ENCODE peak calls at places on chromosomes 4 and X, in eight cellular contexts. T is CD8-positive, alpha-beta memory T cell; L is HAP-1; Q is ovary; C is GM06990; G is GM23248; P is PC-9; H is uterus. U is an unnamed sample.

GRCh38 chr4:155809835-155810234 is 51.0 kb downstream of the GUCY1B1 start:
- DNase-seq in T (no peak), L (peak; percentile 87), Q (no peak), C (peak; percentile 67), G (peak; percentile 87), P (no peak), H (no peak), U (peak; percentile 72)

GRCh38 chr4:102778720-102779119 is 18.0 kb upstream of the MANBA start:
- DNase-seq in T (no peak), L (no peak), Q (no peak), C (no peak), G (no peak), P (no peak), H (no peak), U (no peak)

GRCh38 chrX:84156831-84157230 is 31.2 kb downstream of the RPS6KA6 start:
- DNase-seq in T (no peak), L (no peak), Q (no peak), C (no peak), G (peak; percentile 45), P (no peak), H (no peak), U (no peak)

GRCh38 chr4:98433608-98434198 is 172.5 kb downstream of the RAP1GDS1 start:
- DNase-seq in T (no peak), L (no peak), Q (no peak), C (no peak), G (peak; percentile 36), P (no peak), H (no peak), U (no peak)

GRCh38 chr4:117447925-117448324 is 362.5 kb upstream of the TRAM1L1 start:
- DNase-seq in T (no peak), L (no peak), Q (no peak), C (no peak), G (no peak), P (no peak), H (no peak), U (no peak)

GRCh38 chr4:168955674-168956073 is 54.4 kb downstream of the CBR4 start:
- DNase-seq in T (no peak), L (no peak), Q (no peak), C (no peak), G (no peak), P (no peak), H (no peak), U (no peak)

GRCh38 chr4:48542888-48543287 is 52.8 kb downstream of the ZAR1 start:
- DNase-seq in T (no peak), L (no peak), Q (no peak), C (no peak), G (no peak), P (no peak), H (no peak), U (no peak)

GRCh38 chr4:32929738-32930688 is 2209.8 kb downstream of the PCDH7 start:
- DNase-seq in T (no peak), L (peak; percentile 86), Q (no peak), C (no peak), G (no peak), P (no peak), H (no peak), U (no peak)

GRCh38 chr4:86594559-86595425 is 677 bp downstream of the PTPN13 start:
- DNase-seq in T (no peak), L (peak; percentile 67), Q (peak; percentile 47), C (peak; percentile 41), G (peak; percentile 94), P (no peak), H (peak; percentile 55), U (no peak)

GRCh38 chr4:16169491-16169890 is 56.8 kb downstream of the TAPT1 start:
- DNase-seq in T (no peak), L (no peak), Q (no peak), C (no peak), G (no peak), P (no peak), H (no peak), U (no peak)

GRCh38 chrX:23838953-23839352 is 56.0 kb downstream of the SAT1 start:
- DNase-seq in T (no peak), L (no peak), Q (no peak), C (no peak), G (no peak), P (no peak), H (no peak), U (no peak)

GRCh38 chr4:55215087-55215486 is 89.7 kb upstream of the KDR start:
- DNase-seq in T (no peak), L (no peak), Q (no peak), C (no peak), G (no peak), P (no peak), H (no peak), U (no peak)

GRCh38 chrX:123731987-123732678 is 719 bp downstream of the THOC2 start:
- DNase-seq in T (no peak), L (no peak), Q (peak; percentile 17), C (peak; percentile 35), G (peak; percentile 72), P (no peak), H (no peak), U (no peak)

GRCh38 chrX:16745659-16746058 is 26.2 kb downstream of the SYAP1 start:
- DNase-seq in T (no peak), L (no peak), Q (no peak), C (no peak), G (no peak), P (no peak), H (no peak), U (no peak)

GRCh38 chr4:8854866-8855265 is 16.8 kb downstream of the HMX1 start:
- DNase-seq in T (no peak), L (no peak), Q (no peak), C (no peak), G (peak; percentile 80), P (no peak), H (no peak), U (no peak)

GRCh38 chr4:38688676-38689355 is 24.8 kb downstream of the KLF3 start:
- DNase-seq in T (no peak), L (no peak), Q (no peak), C (no peak), G (no peak), P (no peak), H (no peak), U (no peak)

DNA sequence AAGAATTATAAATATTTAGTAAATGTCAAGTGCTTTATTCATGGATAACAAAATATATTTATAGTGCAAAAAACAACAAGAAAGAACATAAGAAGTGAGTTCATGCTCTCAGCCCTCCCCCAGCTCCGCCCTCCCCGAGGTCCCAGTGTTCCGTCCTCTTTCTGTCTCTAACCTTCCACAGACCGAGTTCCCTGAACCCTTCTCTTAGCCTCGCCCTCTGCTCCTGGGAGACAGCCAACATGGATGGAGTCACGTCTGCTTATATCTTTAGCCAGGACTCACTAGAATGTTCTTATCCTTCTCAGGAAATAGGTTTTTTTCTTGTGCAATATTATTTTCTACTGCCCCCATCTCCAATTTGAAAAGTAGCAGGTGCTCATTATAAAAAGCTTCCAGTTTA is 40.1 kb upstream of the HELT start:
- DNase-seq in T (no peak), L (no peak), Q (peak; percentile 50), C (no peak), G (peak; percentile 6), P (no peak), H (no peak), U (no peak)
- H3K4me3 ChIP-seq in T (no peak overlapping the region), L (no peak overlapping the region), Q (no peak overlapping the region), C (no peak overlapping the region), G (no peak overlapping the region), P (no peak overlapping the region), H (no peak overlapping the region), U (no peak overlapping the region)

GRCh38 chrX:80334583-80334982 is 85.7 kb upstream of the TENT5D start:
- DNase-seq in T (no peak), L (no peak), Q (no peak), C (no peak), G (no peak), P (no peak), H (no peak), U (no peak)

GRCh38 chrX:80331285-80331684 is 89.0 kb upstream of the TENT5D start:
- DNase-seq in T (no peak), L (no peak), Q (no peak), C (no peak), G (no peak), P (no peak), H (no peak), U (no peak)

GRCh38 chrX:80335062-80335830 is 85.0 kb upstream of the TENT5D start:
- DNase-seq in T (no peak), L (no peak), Q (peak; percentile 58), C (no peak), G (peak; percentile 21), P (no peak), H (peak; percentile 22), U (no peak)
- H3K4me3 ChIP-seq in T (no peak overlapping the region), L (no peak overlapping the region), Q (peak overlapping the region; percentile 35), C (no peak overlapping the region), G (no peak overlapping the region), P (peak overlapping the region; percentile 46), H (peak overlapping the region; percentile 34), U (no peak overlapping the region)

DNA sequence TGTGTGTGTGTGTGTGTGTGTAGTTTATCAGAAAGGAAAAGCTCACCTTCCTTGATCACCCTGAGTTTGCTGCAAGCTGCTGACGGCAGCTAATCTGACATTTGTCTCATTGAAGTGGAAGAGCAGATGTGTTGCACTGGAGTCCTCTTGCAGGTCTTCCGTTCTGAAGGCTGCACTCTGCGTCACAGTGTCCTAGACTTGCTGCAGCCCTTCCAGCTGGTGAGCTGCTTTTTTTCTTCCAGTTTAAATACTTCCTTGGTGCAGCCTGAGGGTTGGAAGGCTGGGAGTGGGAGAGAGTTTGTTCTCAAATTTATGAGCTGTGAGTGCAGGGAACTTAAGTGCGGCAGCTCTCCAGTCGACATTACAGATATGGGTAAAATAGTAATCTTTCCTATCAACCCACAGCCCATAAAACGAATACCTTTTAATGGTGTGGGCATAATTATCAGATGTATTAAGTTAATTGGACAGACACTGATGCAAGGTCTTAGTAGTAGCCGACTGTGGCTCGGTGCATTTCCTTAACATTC is 303.6 kb upstream of the FAT1 start:
- DNase-seq in T (no peak), L (no peak), Q (no peak), C (no peak), G (peak; percentile 2), P (no peak), H (no peak), U (no peak)
- H3K4me3 ChIP-seq in T (no peak overlapping the region), L (no peak overlapping the region), Q (no peak overlapping the region), C (no peak overlapping the region), G (no peak overlapping the region), P (no peak overlapping the region), H (no peak overlapping the region), U (no peak overlapping the region)

GRCh38 chr4:54063737-54064316 is 578 bp downstream of the CHIC2 start:
- DNase-seq in T (peak; percentile 30), L (no peak), Q (peak; percentile 45), C (peak; percentile 64), G (peak; percentile 49), P (no peak), H (peak; percentile 39), U (no peak)

GRCh38 chr4:54062392-54062791 is 2.0 kb downstream of the CHIC2 start:
- DNase-seq in T (no peak), L (no peak), Q (no peak), C (no peak), G (no peak), P (no peak), H (no peak), U (no peak)

GRCh38 chr4:54063224-54063623 is 1.2 kb downstream of the CHIC2 start:
- DNase-seq in T (no peak), L (no peak), Q (no peak), C (peak; percentile 24), G (peak; percentile 81), P (peak; percentile 48), H (no peak), U (no peak)

GRCh38 chr4:54061067-54061466 is 3.3 kb downstream of the CHIC2 start:
- DNase-seq in T (no peak), L (no peak), Q (no peak), C (no peak), G (no peak), P (no peak), H (no peak), U (no peak)

GRCh38 chr4:54061873-54062272 is 2.5 kb downstream of the CHIC2 start:
- DNase-seq in T (no peak), L (no peak), Q (no peak), C (no peak), G (no peak), P (no peak), H (no peak), U (no peak)
- H3K4me3 ChIP-seq in T (no peak overlapping the region), L (peak overlapping the region; percentile 68), Q (peak overlapping the region; percentile 96), C (no peak overlapping the region), G (peak overlapping the region; percentile 96), P (no peak overlapping the region), H (peak overlapping the region; percentile 100), U (no peak overlapping the region)